ENCODE peak calls at places on chromosomes 3 and 15, in nine cellular contexts. One of them, this sample, is unnamed.

GRCh38 chr15:71551566-71551965 is 258.8 kb upstream of the NR2E3 start:
- DNase-seq in MCF 10A: no peak
- DNase-seq in cardiac fibroblast: no peak
- DNase-seq in cardiac muscle cell: no peak
- DNase-seq in kidney epithelial cell: no peak
- DNase-seq in AML-193: no peak
- DNase-seq in fibroblast of mammary gland: no peak
- DNase-seq in AG08396: no peak
- DNase-seq in osteocyte: no peak
- DNase-seq in this sample: no peak

GRCh38 chr3:18238721-18239331 is 186.3 kb downstream of the SATB1 start:
- DNase-seq in cardiac fibroblast: peak
- DNase-seq in osteocyte: no peak
- DNase-seq in AML-193: no peak
- DNase-seq in MCF 10A: no peak
- DNase-seq in AG08396: no peak
- DNase-seq in fibroblast of mammary gland: no peak
- DNase-seq in cardiac muscle cell: no peak
- DNase-seq in kidney epithelial cell: no peak
- DNase-seq in this sample: no peak

GRCh38 chr3:124467980-124468902 is 262.0 kb upstream of the UMPS start:
- DNase-seq in cardiac fibroblast: peak
- DNase-seq in cardiac muscle cell: peak
- DNase-seq in AML-193: peak
- DNase-seq in fibroblast of mammary gland: peak
- DNase-seq in MCF 10A: peak
- DNase-seq in kidney epithelial cell: no peak
- DNase-seq in AG08396: peak
- DNase-seq in osteocyte: no peak
- DNase-seq in this sample: peak

GRCh38 chr3:131142580-131142979 is 115.9 kb downstream of the NEK11 start:
- DNase-seq in osteocyte: no peak
- DNase-seq in cardiac muscle cell: peak
- DNase-seq in AG08396: no peak
- DNase-seq in fibroblast of mammary gland: peak
- DNase-seq in kidney epithelial cell: no peak
- DNase-seq in AML-193: no peak
- DNase-seq in MCF 10A: no peak
- DNase-seq in cardiac fibroblast: peak
- DNase-seq in this sample: no peak

GRCh38 chr3:5806192-5806591 is 618.7 kb downstream of the EDEM1 start:
- DNase-seq in AG08396: no peak
- DNase-seq in osteocyte: no peak
- DNase-seq in cardiac fibroblast: no peak
- DNase-seq in kidney epithelial cell: no peak
- DNase-seq in fibroblast of mammary gland: no peak
- DNase-seq in AML-193: no peak
- DNase-seq in MCF 10A: no peak
- DNase-seq in cardiac muscle cell: no peak
- DNase-seq in this sample: peak

GRCh38 chr15:41203395-41203794 is 27.2 kb downstream of the EXD1 start:
- DNase-seq in AML-193: no peak
- DNase-seq in cardiac muscle cell: no peak
- DNase-seq in fibroblast of mammary gland: no peak
- DNase-seq in MCF 10A: no peak
- DNase-seq in cardiac fibroblast: no peak
- DNase-seq in osteocyte: no peak
- DNase-seq in AG08396: no peak
- DNase-seq in kidney epithelial cell: no peak
- DNase-seq in this sample: no peak

GRCh38 chr15:87167706-87168105 is 1088.0 kb downstream of the AGBL1 start:
- DNase-seq in kidney epithelial cell: no peak
- DNase-seq in fibroblast of mammary gland: no peak
- DNase-seq in osteocyte: no peak
- DNase-seq in cardiac muscle cell: no peak
- DNase-seq in AG08396: no peak
- DNase-seq in cardiac fibroblast: no peak
- DNase-seq in MCF 10A: no peak
- DNase-seq in AML-193: no peak
- DNase-seq in this sample: no peak

GRCh38 chr3:15542641-15543040 is 21.1 kb upstream of the COLQ start:
- DNase-seq in cardiac fibroblast: no peak
- DNase-seq in kidney epithelial cell: no peak
- DNase-seq in AML-193: no peak
- DNase-seq in AG08396: no peak
- DNase-seq in fibroblast of mammary gland: no peak
- DNase-seq in cardiac muscle cell: no peak
- DNase-seq in MCF 10A: no peak
- DNase-seq in osteocyte: no peak
- DNase-seq in this sample: no peak

GRCh38 chr3:140358696-140359095 is 319.2 kb upstream of the TRIM42 start:
- DNase-seq in fibroblast of mammary gland: no peak
- DNase-seq in osteocyte: no peak
- DNase-seq in cardiac muscle cell: no peak
- DNase-seq in AG08396: no peak
- DNase-seq in AML-193: no peak
- DNase-seq in kidney epithelial cell: peak
- DNase-seq in MCF 10A: no peak
- DNase-seq in cardiac fibroblast: no peak
- DNase-seq in this sample: no peak

GRCh38 chr3:11238880-11239279 is 33.3 kb upstream of the ATG7 start:
- DNase-seq in cardiac fibroblast: peak
- DNase-seq in MCF 10A: peak
- DNase-seq in AG08396: peak
- DNase-seq in cardiac muscle cell: peak
- DNase-seq in AML-193: no peak
- DNase-seq in kidney epithelial cell: peak
- DNase-seq in fibroblast of mammary gland: peak
- DNase-seq in osteocyte: no peak
- DNase-seq in this sample: peak

GRCh38 chr15:74365619-74366445 is 1.6 kb downstream of the CYP11A1 start:
- DNase-seq in MCF 10A: no peak
- DNase-seq in kidney epithelial cell: no peak
- DNase-seq in cardiac muscle cell: peak
- DNase-seq in fibroblast of mammary gland: peak
- DNase-seq in AG08396: peak
- DNase-seq in AML-193: no peak
- DNase-seq in cardiac fibroblast: peak
- DNase-seq in osteocyte: no peak
- DNase-seq in this sample: no peak

GRCh38 chr3:176799675-176800074 is 397.6 kb downstream of the TBL1XR1 start:
- DNase-seq in AG08396: no peak
- DNase-seq in AML-193: no peak
- DNase-seq in MCF 10A: no peak
- DNase-seq in cardiac muscle cell: no peak
- DNase-seq in fibroblast of mammary gland: no peak
- DNase-seq in cardiac fibroblast: no peak
- DNase-seq in osteocyte: no peak
- DNase-seq in kidney epithelial cell: no peak
- DNase-seq in this sample: no peak

GRCh38 chr3:119329551-119329950 is 35.4 kb downstream of the ARHGAP31 start:
- DNase-seq in kidney epithelial cell: no peak
- DNase-seq in cardiac muscle cell: no peak
- DNase-seq in MCF 10A: no peak
- DNase-seq in AML-193: no peak
- DNase-seq in osteocyte: no peak
- DNase-seq in fibroblast of mammary gland: no peak
- DNase-seq in AG08396: no peak
- DNase-seq in cardiac fibroblast: no peak
- DNase-seq in this sample: no peak

GRCh38 chr15:68425428-68426060 is 6.4 kb downstream of the ITGA11 start:
- DNase-seq in MCF 10A: no peak
- DNase-seq in AG08396: no peak
- DNase-seq in kidney epithelial cell: no peak
- DNase-seq in cardiac fibroblast: no peak
- DNase-seq in AML-193: no peak
- DNase-seq in osteocyte: no peak
- DNase-seq in fibroblast of mammary gland: no peak
- DNase-seq in cardiac muscle cell: no peak
- DNase-seq in this sample: no peak

GRCh38 chr15:39554746-39555387 is 26.0 kb upstream of the THBS1 start:
- DNase-seq in MCF 10A: no peak
- DNase-seq in AML-193: no peak
- DNase-seq in cardiac muscle cell: no peak
- DNase-seq in kidney epithelial cell: no peak
- DNase-seq in osteocyte: no peak
- DNase-seq in fibroblast of mammary gland: no peak
- DNase-seq in AG08396: no peak
- DNase-seq in cardiac fibroblast: no peak
- DNase-seq in this sample: peak

This sample was measured in GM12865.